ENCODE peak calls at places on chromosomes 7 and 10, in six cellular contexts. L is psoas muscle, A is sigmoid colon, B is astrocyte, H is aorta, D is dorsolateral prefrontal cortex. P is an unnamed sample.

GRCh38 chr7:151839511-151839921 is 37.4 kb downstream of the PRKAG2 start:
- DNase-seq in L (no peak), A (no peak), B (no peak), H (peak; percentile 32), D (no peak), P (no peak)

GRCh38 chr7:157615101-157615817 is 278.5 kb downstream of the DNAJB6 start:
- DNase-seq in L (no peak), A (peak; percentile 66), B (peak; percentile 83), H (no peak), D (peak; percentile 53), P (no peak)

GRCh38 chr7:3430588-3430987 is 129.5 kb downstream of the SDK1 start:
- DNase-seq in L (no peak), A (no peak), B (no peak), H (no peak), D (no peak), P (no peak)

GRCh38 chr7:138245682-138246081 is 169.4 kb downstream of the AKR1D1 start:
- DNase-seq in L (no peak), A (no peak), B (no peak), H (no peak), D (no peak), P (no peak)

GRCh38 chr10:118583611-118584010 is 11.8 kb downstream of the PRLHR start:
- DNase-seq in L (no peak), A (no peak), B (no peak), H (no peak), D (no peak), P (no peak)

GRCh38 chr7:131027287-131027773 is 293.3 kb upstream of the KLF14 start:
- DNase-seq in L (peak; percentile 62), A (peak; percentile 75), B (peak; percentile 45), H (no peak), D (no peak), P (no peak)

GRCh38 chr10:70320751-70321150 is 36.9 kb upstream of the NPFFR1 start:
- DNase-seq in L (no peak), A (no peak), B (no peak), H (no peak), D (no peak), P (peak; percentile 56)

GRCh38 chr10:33241351-33241750 is 93.1 kb downstream of the NRP1 start:
- DNase-seq in L (no peak), A (no peak), B (peak; percentile 82), H (no peak), D (no peak), P (no peak)

GRCh38 chr10:110326351-110327032 is 21.8 kb upstream of the SMNDC1 start:
- DNase-seq in L (no peak), A (no peak), B (peak; percentile 94), H (no peak), D (no peak), P (no peak)

GRCh38 chr7:42494722-42495121 is 257.7 kb upstream of the GLI3 start:
- DNase-seq in L (peak; percentile 33), A (no peak), B (peak; percentile 42), H (no peak), D (no peak), P (no peak)

GRCh38 chr10:73759512-73760115 is 15.4 kb downstream of the SEC24C start:
- DNase-seq in L (no peak), A (peak; percentile 33), B (no peak), H (no peak), D (no peak), P (no peak)

GRCh38 chr10:28248092-28248491 is 54.8 kb downstream of the MPP7 start:
- DNase-seq in L (no peak), A (no peak), B (peak; percentile 67), H (peak; percentile 55), D (no peak), P (no peak)

GRCh38 chr7:95139922-95140321 is 184.4 kb downstream of the PON1 start:
- DNase-seq in L (no peak), A (no peak), B (no peak), H (no peak), D (no peak), P (no peak)

GRCh38 chr7:52088008-52088787 is 771.6 kb upstream of the COBL start:
- DNase-seq in L (peak; percentile 11), A (no peak), B (no peak), H (no peak), D (peak; percentile 12), P (no peak)
- H3K4me3 ChIP-seq in L (peak overlapping the region; percentile 28), A (peak overlapping the region; percentile 29), B (peak overlapping the region; percentile 46), H (no peak overlapping the region), D (peak overlapping the region; percentile 51), P (peak overlapping the region; percentile 59)

GRCh38 chr10:13271552-13272163 is 28.2 kb downstream of the PHYH start:
- DNase-seq in L (peak; percentile 36), A (no peak), B (no peak), H (no peak), D (peak; percentile 9), P (peak; percentile 73)
- H3K27ac ChIP-seq in L (no peak overlapping the region), A (peak overlapping the region; percentile 25), B (no peak overlapping the region), H (no peak overlapping the region), D (no peak overlapping the region), P (no peak overlapping the region)

GRCh38 chr7:47325337-47325736 is 256.6 kb downstream of the TNS3 start:
- DNase-seq in L (no peak), A (no peak), B (no peak), H (no peak), D (no peak), P (peak; percentile 17)

GRCh38 chr7:47327306-47327697 is 254.6 kb downstream of the TNS3 start:
- DNase-seq in L (no peak), A (no peak), B (peak; percentile 47), H (no peak), D (no peak), P (peak; percentile 68)

GRCh38 chr7:47327698-47328391 is 254.1 kb downstream of the TNS3 start:
- DNase-seq in L (peak; percentile 83), A (peak; percentile 92), B (peak; percentile 79), H (peak; percentile 91), D (peak; percentile 92), P (peak; percentile 92)

GRCh38 chr7:47326220-47326619 is 255.7 kb downstream of the TNS3 start:
- DNase-seq in L (no peak), A (no peak), B (peak; percentile 90), H (no peak), D (no peak), P (peak; percentile 65)

GRCh38 chr7:47326808-47327207 is 255.1 kb downstream of the TNS3 start:
- DNase-seq in L (peak; percentile 35), A (peak; percentile 73), B (peak; percentile 62), H (no peak), D (no peak), P (peak; percentile 73)
- H3K4me3 ChIP-seq in L (peak overlapping the region; percentile 41), A (peak overlapping the region; percentile 38), B (peak overlapping the region; percentile 57), H (no peak overlapping the region), D (peak overlapping the region; percentile 38), P (no peak overlapping the region)

GRCh38 chr10:125037145-125037544 is 95.2 kb downstream of the ZRANB1 start:
- DNase-seq in L (no peak), A (no peak), B (peak; percentile 83), H (peak; percentile 57), D (no peak), P (no peak)
- H3K27ac ChIP-seq in L (peak overlapping the region; percentile 58), A (no peak overlapping the region), B (peak overlapping the region; percentile 49), H (no peak overlapping the region), D (no peak overlapping the region), P (peak overlapping the region; percentile 30)

GRCh38 chr7:12397671-12398070 is 6.0 kb downstream of the VWDE start:
- DNase-seq in L (no peak), A (no peak), B (no peak), H (no peak), D (no peak), P (no peak)

GRCh38 chr7:12402365-12402725 is 1.3 kb downstream of the VWDE start:
- DNase-seq in L (no peak), A (no peak), B (no peak), H (no peak), D (no peak), P (no peak)

GRCh38 chr7:12403287-12404181 is at the start of gene VWDE:
- DNase-seq in L (no peak), A (no peak), B (peak; percentile 31), H (peak; percentile 43), D (peak; percentile 50), P (no peak)

GRCh38 chr7:12398186-12398585 is 5.5 kb downstream of the VWDE start:
- DNase-seq in L (no peak), A (no peak), B (no peak), H (no peak), D (no peak), P (no peak)

GRCh38 chr7:12401538-12402364 is 1.9 kb downstream of the VWDE start:
- DNase-seq in L (no peak), A (no peak), B (no peak), H (no peak), D (no peak), P (no peak)
- H3K4me3 ChIP-seq in L (no peak overlapping the region), A (no peak overlapping the region), B (no peak overlapping the region), H (no peak overlapping the region), D (no peak overlapping the region), P (no peak overlapping the region)